ENCODE peak calls at places on chromosome 12, in nine cellular contexts. Y is stimulated activated CD4-positive, alpha-beta T cell treated with anti-CD3 and anti-CD28 coated beads, Interleukin-2, amount 100 ng/mL, for 48 hours; V is RWPE1; O is activated T-cell treated with anti-CD3 and anti-CD28 coated beads, Interleukin-2, amount 50 U/mL, for 4 hours; S is tibial nerve; M is GM13977; U is activated naive CD4-positive, alpha-beta T cell; A is NCI-H1092 treated with DMSO at 0.1 percent for 48 hours; B is skeletal muscle cell. F is an unnamed sample.

GRCh38 chr12:26198742-26199141 is 3.4 kb downstream of the SSPN start:
- DNase-seq in U (no peak), V (no peak), M (no peak), B (peak; percentile 45), S (no peak), A (no peak), Y (no peak), O (no peak), F (no peak)

GRCh38 chr12:54376596-54377468 is 7.7 kb downstream of the ZNF385A start:
- DNase-seq in Y (no peak), B (no peak), U (no peak), S (peak; percentile 57), O (no peak), M (no peak), A (no peak), V (no peak), F (no peak)

GRCh38 chr12:123445388-123446344 is 9.2 kb upstream of the RILPL2 start:
- DNase-seq in Y (no peak), S (no peak), O (no peak), A (no peak), B (no peak), V (no peak), U (no peak), M (no peak), F (no peak)

GRCh38 chr12:64560395-64561301 is 49.6 kb upstream of the RASSF3 start:
- DNase-seq in Y (no peak), V (peak; percentile 56), M (no peak), S (no peak), U (no peak), O (no peak), A (no peak), B (peak; percentile 97), F (no peak)

GRCh38 chr12:6667559-6668210 is 4.8 kb upstream of the ING4 start:
- DNase-seq in V (peak; percentile 26), M (no peak), O (no peak), B (no peak), S (no peak), Y (no peak), U (no peak), A (no peak), F (no peak)

GRCh38 chr12:39464976-39465375 is 22.1 kb upstream of the KIF21A start:
- DNase-seq in V (no peak), B (no peak), U (no peak), O (no peak), A (no peak), Y (no peak), S (no peak), M (no peak), F (no peak)

GRCh38 chr12:130710733-130711080 is 5.4 kb downstream of the RIMBP2 start:
- DNase-seq in Y (no peak), B (no peak), A (no peak), V (no peak), S (no peak), M (no peak), O (no peak), U (no peak), F (no peak)

GRCh38 chr12:62758216-62758615 is 176.7 kb downstream of the PPM1H start:
- DNase-seq in M (no peak), S (no peak), B (peak; percentile 56), Y (no peak), U (no peak), O (no peak), V (no peak), A (no peak), F (no peak)

GRCh38 chr12:104551313-104551931 is 94.7 kb downstream of the CHST11 start:
- DNase-seq in B (no peak), S (no peak), O (no peak), V (no peak), U (no peak), Y (no peak), A (no peak), M (no peak), F (no peak)

GRCh38 chr12:118853634-118854033 is 127.7 kb upstream of the SRRM4 start:
- DNase-seq in M (no peak), B (no peak), A (no peak), O (no peak), Y (no peak), S (no peak), U (no peak), V (no peak), F (peak; percentile 56)

GRCh38 chr12:122028165-122028591 is 6.5 kb downstream of the BCL7A start:
- DNase-seq in B (no peak), U (no peak), A (no peak), V (peak; percentile 64), Y (no peak), M (no peak), S (no peak), O (no peak), F (no peak)

GRCh38 chr12:108129017-108129812 is at the start of gene WSCD2:
- DNase-seq in U (no peak), S (peak; percentile 28), Y (no peak), B (no peak), M (peak; percentile 23), O (no peak), V (peak; percentile 5), A (peak; percentile 52), F (peak; percentile 92)

GRCh38 chr12:2959508-2960431 is 573 bp downstream of the TEAD4 start:
- DNase-seq in M (peak; percentile 78), Y (no peak), S (peak; percentile 10), A (peak; percentile 40), B (no peak), O (no peak), V (peak; percentile 58), U (no peak), F (peak; percentile 44)

GRCh38 chr12:57280234-57281062 is 29.5 kb upstream of the STAC3 start:
- DNase-seq in U (peak; percentile 6), A (no peak), O (peak; percentile 65), M (peak; percentile 78), Y (peak; percentile 49), V (peak; percentile 86), S (no peak), B (peak; percentile 95), F (no peak)

GRCh38 chr12:131104464-131105350 is 151.0 kb downstream of the ADGRD1 start:
- DNase-seq in V (peak; percentile 40), A (peak; percentile 71), Y (peak; percentile 89), B (no peak), U (peak; percentile 83), M (peak; percentile 85), S (peak; percentile 92), O (peak; percentile 80), F (no peak)

GRCh38 chr12:80186727-80187217 is 87.4 kb downstream of the OTOGL start:
- DNase-seq in O (no peak), S (peak; percentile 81), B (peak; percentile 78), V (peak; percentile 76), A (peak; percentile 19), M (peak; percentile 25), Y (peak; percentile 16), U (no peak), F (peak; percentile 42)

GRCh38 chr12:128914908-128915563 is 61.8 kb downstream of the GLT1D1 start:
- DNase-seq in A (no peak), U (no peak), V (no peak), M (peak; percentile 71), Y (peak; percentile 5), S (no peak), B (no peak), O (no peak), F (no peak)

GRCh38 chr12:54066408-54066807 is 12.8 kb downstream of the HOXC4 start:
- DNase-seq in O (no peak), V (no peak), S (no peak), A (no peak), U (no peak), Y (no peak), M (no peak), B (no peak), F (no peak)

GRCh38 chr12:13980548-13981295 is 680 bp downstream of the GRIN2B start:
- DNase-seq in Y (no peak), B (no peak), O (no peak), A (peak; percentile 52), M (no peak), V (no peak), U (no peak), S (no peak), F (no peak)

GRCh38 chr12:69045430-69045829 is 112.5 kb upstream of the CPM start:
- DNase-seq in S (no peak), A (no peak), V (no peak), O (no peak), M (no peak), Y (no peak), B (no peak), U (no peak), F (no peak)

F was measured in NCI-H524.